ENCODE peak calls at places on chromosome 1, in ten cellular contexts. L is WTC11; I is NCI-H1092; Z is stimulated activated CD4-positive, alpha-beta T cell treated with anti-CD3 and anti-CD28 coated beads, Interleukin-12 subunit alpha, Interleukin-12 subunit beta, amount 100 ng/mL, for 24 hours; C is cardiac fibroblast; S is NCI-H460; F is SHP77; A is dermis blood vessel endothelial cell; G is activated CD8-positive, alpha-beta memory T cell treated with anti-CD3 and anti-CD28 coated beads, Interleukin-2, amount 10 ng/mL, durations not matched to agents 7 days and 5 days; N is NCI-H774. W is an unnamed sample.
A peak's percentile ranks its signal among the peaks of the same experiment; 100 is the strongest.

GRCh38 chr1:34681481-34682451 is 73.1 kb upstream of the GJB5 start:
- DNase-seq in L (peak; percentile 89), I (peak; percentile 71), Z (peak; percentile 7), C (peak; percentile 54), S (peak; percentile 37), F (peak; percentile 49), A (peak; percentile 66), G (peak; percentile 61), N (peak; percentile 79), W (peak; percentile 80)

GRCh38 chr1:59484090-59484489 is 187.2 kb downstream of the FGGY start:
- DNase-seq in L (no peak), I (no peak), Z (no peak), C (peak; percentile 83), S (peak; percentile 7), F (no peak), A (peak; percentile 80), G (no peak), N (no peak), W (peak; percentile 85)

GRCh38 chr1:197149340-197149739 is 2.9 kb upstream of the ASPM start:
- DNase-seq in L (no peak), I (no peak), Z (no peak), C (no peak), S (no peak), F (no peak), A (no peak), G (no peak), N (no peak), W (no peak)

GRCh38 chr1:41401899-41402298 is 40.7 kb downstream of the FOXO6 start:
- DNase-seq in L (no peak), I (no peak), Z (no peak), C (no peak), S (no peak), F (no peak), A (no peak), G (no peak), N (no peak), W (no peak)

GRCh38 chr1:31497601-31498000 is 78.7 kb upstream of the TINAGL1 start:
- DNase-seq in L (no peak), I (no peak), Z (no peak), C (peak; percentile 43), S (no peak), F (no peak), A (no peak), G (peak; percentile 27), N (no peak), W (peak; percentile 77)

GRCh38 chr1:184283999-184284398 is 102.8 kb upstream of the C1orf21 start:
- DNase-seq in L (no peak), I (no peak), Z (no peak), C (peak; percentile 45), S (no peak), F (no peak), A (no peak), G (no peak), N (no peak), W (no peak)

GRCh38 chr1:18957532-18958295 is 1.2 kb upstream of the IFFO2 start:
- DNase-seq in L (no peak), I (no peak), Z (no peak), C (no peak), S (no peak), F (no peak), A (no peak), G (peak; percentile 54), N (no peak), W (no peak)

GRCh38 chr1:230365723-230366307 is 60.3 kb downstream of the PGBD5 start:
- DNase-seq in L (no peak), I (peak; percentile 44), Z (no peak), C (no peak), S (no peak), F (peak; percentile 34), A (no peak), G (no peak), N (no peak), W (no peak)

GRCh38 chr1:119613769-119614358 is 34.2 kb downstream of the ZNF697 start:
- DNase-seq in L (peak; percentile 92), I (peak; percentile 67), Z (peak; percentile 39), C (peak; percentile 91), S (peak; percentile 73), F (peak; percentile 72), A (peak; percentile 95), G (peak; percentile 79), N (peak; percentile 67), W (peak; percentile 90)

GRCh38 chr1:24178404-24178803 is 8.7 kb downstream of the IFNLR1 start:
- DNase-seq in L (no peak), I (no peak), Z (no peak), C (no peak), S (no peak), F (no peak), A (no peak), G (no peak), N (no peak), W (no peak)

GRCh38 chr1:47231314-47232186 is 475 bp downstream of the TAL1 start:
- DNase-seq in L (no peak), I (no peak), Z (no peak), C (peak; percentile 44), S (peak; percentile 3), F (no peak), A (peak; percentile 78), G (no peak), N (no peak), W (no peak)

GRCh38 chr1:66493731-66494130 is 40.2 kb upstream of the SGIP1 start:
- DNase-seq in L (no peak), I (no peak), Z (no peak), C (no peak), S (no peak), F (no peak), A (no peak), G (no peak), N (no peak), W (no peak)

W was measured in PC-3.